ENCODE peak calls at places on chromosomes 11 and 22, in eight cellular contexts. N, X, L, D, T, U, K and G are unnamed samples.

GRCh38 chr11:115134886-115135285 is 369.3 kb downstream of the CADM1 start:
- DNase-seq in N (no peak), X (no peak), L (no peak), D (no peak), T (no peak), U (no peak), K (no peak), G (no peak)

GRCh38 chr11:87185228-87185627 is 147.5 kb downstream of the TMEM135 start:
- DNase-seq in N (no peak), X (no peak), L (no peak), D (no peak), T (no peak), U (no peak), K (no peak), G (no peak)

GRCh38 chr11:119975561-119976152 is 162.3 kb downstream of the TRIM29 start:
- DNase-seq in N (no peak), X (no peak), L (no peak), D (no peak), T (no peak), U (no peak), K (no peak), G (peak; percentile 74)

GRCh38 chr11:56977324-56977723 is 11.4 kb upstream of the OR5AK2 start:
- DNase-seq in N (no peak), X (no peak), L (no peak), D (no peak), T (no peak), U (no peak), K (no peak), G (no peak)

GRCh38 chr11:2420502-2421225 is 20.1 kb downstream of the TSSC4 start:
- DNase-seq in N (peak; percentile 69), X (peak; percentile 59), L (peak; percentile 76), D (peak; percentile 92), T (peak; percentile 36), U (peak; percentile 62), K (peak; percentile 70), G (no peak)

GRCh38 chr11:128048121-128048520 is 539.2 kb downstream of the ETS1 start:
- DNase-seq in N (no peak), X (no peak), L (no peak), D (no peak), T (no peak), U (no peak), K (no peak), G (no peak)

GRCh38 chr11:86550757-86551156 is 121.7 kb downstream of the ME3 start:
- DNase-seq in N (no peak), X (no peak), L (no peak), D (no peak), T (no peak), U (no peak), K (no peak), G (no peak)

GRCh38 chr22:17267661-17268330 is 48.6 kb upstream of the ADA2 start:
- DNase-seq in N (no peak), X (no peak), L (no peak), D (no peak), T (no peak), U (no peak), K (no peak), G (no peak)

GRCh38 chr11:87917111-87917510 is 258.1 kb downstream of the RAB38 start:
- DNase-seq in N (no peak), X (no peak), L (no peak), D (no peak), T (no peak), U (no peak), K (no peak), G (no peak)

GRCh38 chr22:31056986-31057599 is 24.0 kb upstream of the SMTN start:
- DNase-seq in N (no peak), X (no peak), L (no peak), D (no peak), T (no peak), U (no peak), K (no peak), G (no peak)

GRCh38 chr22:42939941-42940653 is 74.9 kb downstream of the PACSIN2 start:
- DNase-seq in N (no peak), X (peak; percentile 90), L (peak; percentile 81), D (no peak), T (no peak), U (peak; percentile 92), K (no peak), G (no peak)

GRCh38 chr11:37502202-37502601 is 904.2 kb upstream of the RAG2 start:
- DNase-seq in N (no peak), X (peak; percentile 53), L (no peak), D (no peak), T (no peak), U (peak; percentile 29), K (no peak), G (no peak)

GRCh38 chr11:18974192-18974591 is 35.0 kb upstream of the MRGPRX1 start:
- DNase-seq in N (no peak), X (no peak), L (no peak), D (no peak), T (no peak), U (no peak), K (no peak), G (no peak)

GRCh38 chr22:22348127-22348814 is 103.7 kb downstream of the VPREB1 start:
- DNase-seq in N (no peak), X (no peak), L (no peak), D (no peak), T (no peak), U (no peak), K (no peak), G (peak; percentile 19)

GRCh38 chr22:39361495-39361894 is 11.7 kb downstream of the SYNGR1 start:
- DNase-seq in N (no peak), X (no peak), L (no peak), D (no peak), T (no peak), U (no peak), K (no peak), G (no peak)

GRCh38 chr22:48896766-48897637 is 930.7 kb downstream of the BRD1 start:
- DNase-seq in N (peak; percentile 14), X (no peak), L (no peak), D (no peak), T (no peak), U (peak; percentile 1), K (no peak), G (no peak)

GRCh38 chr22:38987171-38987895 is 5.2 kb downstream of the APOBEC3B start:
- DNase-seq in N (no peak), X (no peak), L (no peak), D (no peak), T (no peak), U (no peak), K (no peak), G (no peak)

GRCh38 chr11:110131386-110132123 is 38.4 kb downstream of the ZC3H12C start:
- DNase-seq in N (peak; percentile 78), X (no peak), L (no peak), D (no peak), T (no peak), U (no peak), K (no peak), G (no peak)

GRCh38 chr22:31020334-31020733 is 51.3 kb downstream of the TUG1 start:
- DNase-seq in N (no peak), X (no peak), L (no peak), D (no peak), T (no peak), U (no peak), K (no peak), G (no peak)

GRCh38 chr11:8086001-8086479 is 5.0 kb downstream of the TUB start:
- DNase-seq in N (peak; percentile 94), X (peak; percentile 19), L (no peak), D (no peak), T (no peak), U (no peak), K (no peak), G (peak; percentile 49)

GRCh38 chr11:9753031-9753430 is 89.2 kb downstream of the SWAP70 start:
- DNase-seq in N (no peak), X (peak; percentile 83), L (peak; percentile 94), D (no peak), T (no peak), U (peak; percentile 89), K (no peak), G (no peak)

GRCh38 chr11:116736763-116737162 is 36.0 kb downstream of the BUD13 start:
- DNase-seq in N (no peak), X (no peak), L (no peak), D (no peak), T (no peak), U (peak; percentile 41), K (no peak), G (no peak)

GRCh38 chr11:96620464-96621044 is 230.7 kb downstream of the JRKL start:
- DNase-seq in N (no peak), X (no peak), L (no peak), D (no peak), T (no peak), U (no peak), K (no peak), G (no peak)

GRCh38 chr11:114311946-114312345 is 15.7 kb downstream of the NNMT start:
- DNase-seq in N (no peak), X (no peak), L (no peak), D (peak; percentile 39), T (no peak), U (no peak), K (no peak), G (no peak)

GRCh38 chr11:92839450-92839849 is 130.0 kb upstream of the MTNR1B start:
- DNase-seq in N (no peak), X (no peak), L (no peak), D (no peak), T (no peak), U (no peak), K (no peak), G (no peak)

GRCh38 chr22:41579997-41580355 is 9.7 kb downstream of the PMM1 start:
- DNase-seq in N (no peak), X (no peak), L (no peak), D (no peak), T (no peak), U (no peak), K (no peak), G (no peak)

GRCh38 chr11:61882879-61883278 is 8.5 kb downstream of the FADS3 start:
- DNase-seq in N (no peak), X (no peak), L (no peak), D (no peak), T (no peak), U (no peak), K (no peak), G (no peak)

GRCh38 chr11:71179877-71180276 is 72.5 kb downstream of the SHANK2 start:
- DNase-seq in N (no peak), X (no peak), L (no peak), D (no peak), T (no peak), U (no peak), K (no peak), G (no peak)

GRCh38 chr11:84558085-84558905 is 1068.8 kb downstream of the DLG2 start:
- DNase-seq in N (peak; percentile 44), X (peak; percentile 53), L (no peak), D (no peak), T (no peak), U (peak; percentile 46), K (no peak), G (peak; percentile 10)